ENCODE peak calls at places on chromosomes 2 and 18, in ten cellular contexts. I is BE2C, Y is AG10803, F is astrocyte, P is foreskin fibroblast, U is heart left ventricle, K is fibroblast of pulmonary artery, T is AG04450, N is epithelial cell of esophagus, W is cardiac fibroblast. S is an unnamed sample.

GRCh38 chr2:160538559-160539355 is 45.1 kb upstream of the RBMS1 start:
- DNase-seq in I (no peak), Y (no peak), F (no peak), P (no peak), U (peak; percentile 84), K (no peak), T (no peak), N (no peak), W (no peak), S (no peak)

GRCh38 chr2:156306821-156307220 is 25.7 kb downstream of the NR4A2 start:
- DNase-seq in I (no peak), Y (no peak), F (no peak), P (no peak), U (no peak), K (no peak), T (no peak), N (peak; percentile 61), W (no peak), S (no peak)

GRCh38 chr18:74532511-74533025 is 1.7 kb upstream of the CNDP1 start:
- DNase-seq in I (no peak), Y (no peak), F (no peak), P (no peak), U (no peak), K (no peak), T (no peak), N (no peak), W (no peak), S (no peak)

GRCh38 chr18:67520276-67521035 is 3.9 kb upstream of the DSEL start:
- DNase-seq in I (no peak), Y (peak; percentile 96), F (peak; percentile 68), P (peak; percentile 83), U (no peak), K (peak; percentile 92), T (peak; percentile 44), N (no peak), W (peak; percentile 88), S (peak; percentile 96)

GRCh38 chr2:29012211-29012681 is 31.1 kb downstream of the TOGARAM2 start:
- DNase-seq in I (no peak), Y (peak; percentile 38), F (no peak), P (no peak), U (peak; percentile 96), K (peak; percentile 47), T (no peak), N (no peak), W (peak; percentile 79), S (peak; percentile 65)

GRCh38 chr18:2218101-2218500 is 353.2 kb downstream of the METTL4 start:
- DNase-seq in I (no peak), Y (no peak), F (no peak), P (no peak), U (no peak), K (peak; percentile 15), T (no peak), N (no peak), W (no peak), S (no peak)

GRCh38 chr2:192498747-192499146 is 304.0 kb upstream of the TMEFF2 start:
- DNase-seq in I (no peak), Y (no peak), F (peak; percentile 12), P (no peak), U (no peak), K (no peak), T (no peak), N (no peak), W (no peak), S (no peak)

GRCh38 chr2:138071720-138072719 is 107.7 kb downstream of the HNMT start:
- DNase-seq in I (no peak), Y (no peak), F (peak; percentile 88), P (no peak), U (no peak), K (peak; percentile 14), T (no peak), N (peak; percentile 100), W (peak; percentile 18), S (peak; percentile 81)

GRCh38 chr2:233210843-233211600 is 40.5 kb upstream of the ATG16L1 start:
- DNase-seq in I (no peak), Y (peak; percentile 92), F (peak; percentile 88), P (peak; percentile 84), U (peak; percentile 79), K (peak; percentile 95), T (peak; percentile 82), N (peak; percentile 92), W (peak; percentile 95), S (peak; percentile 91)

GRCh38 chr2:240519396-240520142 is 38.2 kb downstream of the ANKMY1 start:
- DNase-seq in I (no peak), Y (peak; percentile 46), F (peak; percentile 9), P (peak; percentile 59), U (no peak), K (peak; percentile 41), T (no peak), N (peak; percentile 35), W (peak; percentile 45), S (peak; percentile 27)

GRCh38 chr2:170660406-170660805 is 54.7 kb upstream of the SP5 start:
- DNase-seq in I (no peak), Y (peak; percentile 13), F (peak; percentile 35), P (peak; percentile 1), U (no peak), K (no peak), T (no peak), N (no peak), W (peak; percentile 1), S (no peak)

GRCh38 chr2:181106789-181107418 is 126.5 kb downstream of the UBE2E3 start:
- DNase-seq in I (no peak), Y (peak; percentile 86), F (peak; percentile 91), P (peak; percentile 89), U (no peak), K (peak; percentile 85), T (peak; percentile 68), N (peak; percentile 65), W (peak; percentile 89), S (peak; percentile 96)

GRCh38 chr2:20632446-20632990 is 18.4 kb downstream of the HS1BP3 start:
- DNase-seq in I (no peak), Y (no peak), F (no peak), P (no peak), U (no peak), K (no peak), T (no peak), N (peak; percentile 76), W (no peak), S (no peak)

GRCh38 chr18:79522451-79523220 is 126.9 kb downstream of the NFATC1 start:
- DNase-seq in I (no peak), Y (no peak), F (no peak), P (no peak), U (no peak), K (no peak), T (no peak), N (no peak), W (no peak), S (no peak)

GRCh38 chr2:100820346-100821254 is 661 bp downstream of the NPAS2 start:
- DNase-seq in I (no peak), Y (no peak), F (no peak), P (no peak), U (no peak), K (no peak), T (no peak), N (peak; percentile 83), W (no peak), S (no peak)

GRCh38 chr2:108621087-108621559 is 86.9 kb downstream of the LIMS1 start:
- DNase-seq in I (no peak), Y (no peak), F (peak; percentile 64), P (no peak), U (no peak), K (no peak), T (no peak), N (peak; percentile 93), W (no peak), S (no peak)

GRCh38 chr2:177075254-177075653 is 137.3 kb upstream of the HNRNPA3 start:
- DNase-seq in I (no peak), Y (peak; percentile 53), F (peak; percentile 12), P (no peak), U (no peak), K (no peak), T (no peak), N (no peak), W (no peak), S (no peak)

GRCh38 chr18:2324459-2324858 is 246.8 kb downstream of the METTL4 start:
- DNase-seq in I (no peak), Y (no peak), F (no peak), P (no peak), U (no peak), K (no peak), T (no peak), N (no peak), W (no peak), S (no peak)

GRCh38 chr2:101036562-101036961 is 34.5 kb downstream of the RPL31 start:
- DNase-seq in I (no peak), Y (peak; percentile 52), F (peak; percentile 6), P (no peak), U (no peak), K (peak; percentile 65), T (no peak), N (peak; percentile 30), W (peak; percentile 62), S (peak; percentile 53)

GRCh38 chr18:59041296-59041695 is 98.4 kb upstream of the SEC11C start:
- DNase-seq in I (no peak), Y (no peak), F (no peak), P (no peak), U (no peak), K (no peak), T (no peak), N (no peak), W (no peak), S (no peak)
- H3K4me3 ChIP-seq in I (no peak overlapping the region), Y (no peak overlapping the region), F (no peak overlapping the region), P (no peak overlapping the region), U (no peak overlapping the region), K (no peak overlapping the region), T (no peak overlapping the region), N (no peak overlapping the region), W (no peak overlapping the region), S (no peak overlapping the region)

GRCh38 chr2:120899799-120900198 is 164.1 kb downstream of the GLI2 start:
- DNase-seq in I (no peak), Y (no peak), F (no peak), P (no peak), U (no peak), K (no peak), T (no peak), N (no peak), W (no peak), S (no peak)
- TF ChIP-seq CTCF in I (peak; percentile 5), Y (no peak), F (no peak), P (no peak), U (no peak), K (no peak), T (no peak), N (no peak), W (no peak), S (no peak)

DNA sequence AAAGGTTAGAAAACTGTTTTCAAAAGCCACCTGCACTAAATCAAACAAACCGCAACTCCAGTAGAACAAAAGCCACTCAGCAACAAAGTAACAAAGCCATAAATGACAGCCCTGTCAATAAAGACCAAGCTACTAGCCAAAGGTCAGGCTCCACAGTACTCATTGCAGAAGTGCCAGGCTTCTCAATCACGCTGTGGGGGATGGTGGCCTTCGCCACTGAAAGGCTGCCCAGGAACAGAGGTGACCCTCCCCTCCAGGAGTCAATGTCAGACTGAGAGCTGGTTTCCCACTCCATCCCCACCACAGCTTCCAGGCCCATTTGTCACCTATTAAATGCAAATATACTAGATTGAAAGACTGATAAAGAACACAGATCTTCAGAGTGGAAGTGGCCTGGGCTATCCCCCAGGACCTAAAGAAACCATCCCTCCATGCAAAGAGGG is 5.9 kb downstream of the ATP8B1 start:
- DNase-seq in I (no peak), Y (no peak), F (no peak), P (no peak), U (no peak), K (no peak), T (no peak), N (no peak), W (no peak), S (no peak)
- H3K4me3 ChIP-seq in I (no peak overlapping the region), Y (no peak overlapping the region), F (no peak overlapping the region), P (no peak overlapping the region), U (no peak overlapping the region), K (no peak overlapping the region), T (no peak overlapping the region), N (no peak overlapping the region), W (no peak overlapping the region), S (no peak overlapping the region)

GRCh38 chr2:149087751-149088150 is 49.3 kb downstream of the LYPD6B start:
- DNase-seq in I (no peak), Y (no peak), F (no peak), P (no peak), U (no peak), K (no peak), T (no peak), N (peak; percentile 30), W (no peak), S (no peak)
- TF ChIP-seq CTCF in I (peak; percentile 17), Y (peak; percentile 18), F (peak; percentile 38), P (peak; percentile 36), U (no peak), K (peak; percentile 30), T (peak; percentile 42), N (peak; percentile 51), W (no peak), S (peak; percentile 48)